ENCODE peak calls at places on chromosomes 12 and 14, in five cellular contexts. E is neuronal stem cell, T is HL-60, R is mesendoderm, X is psoas muscle. W is an unnamed sample.

GRCh38 chr14:95261616-95262510 is 57.8 kb downstream of the CLMN start:
- DNase-seq in T (no peak), R (no peak), E (no peak), X (no peak), W (no peak)

GRCh38 chr14:92122351-92122677 is 545 bp downstream of the CPSF2 start:
- DNase-seq in R (peak; percentile 74), T (no peak), E (peak; percentile 37), X (no peak), W (no peak)

GRCh38 chr14:29529418-29529817 is 398.2 kb downstream of the PRKD1 start:
- DNase-seq in E (no peak), T (no peak), R (peak; percentile 53), X (no peak), W (no peak)

GRCh38 chr12:68904351-68904982 is 28.5 kb downstream of the CPM start:
- DNase-seq in X (no peak), R (no peak), T (peak; percentile 39), E (no peak), W (no peak)

GRCh38 chr12:11697670-11698387 is 48.4 kb downstream of the ETV6 start:
- DNase-seq in R (no peak), E (no peak), T (no peak), X (no peak), W (no peak)

GRCh38 chr12:131007031-131007793 is 53.5 kb downstream of the ADGRD1 start:
- DNase-seq in E (no peak), T (no peak), R (no peak), X (peak; percentile 39), W (no peak)

GRCh38 chr12:3137268-3137761 is 60.1 kb downstream of the TSPAN9 start:
- DNase-seq in T (no peak), X (peak; percentile 50), R (peak; percentile 72), E (no peak), W (no peak)

GRCh38 chr14:77103475-77103874 is 5.4 kb downstream of the CIPC start:
- DNase-seq in X (no peak), R (no peak), T (no peak), E (no peak), W (no peak)

GRCh38 chr14:95319312-95320075 is at the start of gene CLMN:
- DNase-seq in X (peak; percentile 43), T (peak; percentile 16), E (peak; percentile 49), R (peak; percentile 69), W (no peak)

GRCh38 chr14:91225025-91225424 is 19.5 kb downstream of the GPR68 start:
- DNase-seq in T (no peak), R (no peak), X (no peak), E (no peak), W (no peak)

GRCh38 chr12:5244513-5244972 is 187.4 kb upstream of the NTF3 start:
- DNase-seq in R (peak; percentile 77), E (peak; percentile 30), X (no peak), T (no peak), W (no peak)

GRCh38 chr12:14514946-14515345 is 52.7 kb downstream of the PLBD1 start:
- DNase-seq in X (no peak), R (no peak), T (no peak), E (no peak), W (no peak)

GRCh38 chr14:47262801-47263200 is 412.6 kb downstream of the MDGA2 start:
- DNase-seq in T (no peak), R (no peak), X (no peak), E (no peak), W (no peak)

GRCh38 chr14:53336729-53337128 is 183.6 kb upstream of the DDHD1 start:
- DNase-seq in T (no peak), X (no peak), E (no peak), R (no peak), W (no peak)

GRCh38 chr14:98900721-98901272 is 371.2 kb downstream of the BCL11B start:
- DNase-seq in T (no peak), E (no peak), R (peak; percentile 27), X (no peak), W (no peak)

GRCh38 chr12:99393763-99394162 is 253.8 kb upstream of the GARIN6 start:
- DNase-seq in R (no peak), E (no peak), X (no peak), T (no peak), W (no peak)

GRCh38 chr12:50222275-50222783 is 55.2 kb upstream of the CERS5 start:
- DNase-seq in T (peak; percentile 63), E (peak; percentile 47), X (peak; percentile 35), R (peak; percentile 94), W (peak; percentile 47)

GRCh38 chr12:78617683-78618082 is 246.9 kb upstream of the SYT1 start:
- DNase-seq in R (no peak), X (no peak), E (no peak), T (no peak), W (no peak)

GRCh38 chr12:43694879-43695278 is 63.7 kb downstream of the PUS7L start:
- DNase-seq in X (no peak), E (no peak), R (no peak), T (no peak), W (no peak)

GRCh38 chr14:83047436-83047835 is 1513.8 kb upstream of the SEL1L start:
- DNase-seq in X (no peak), T (no peak), R (no peak), E (no peak), W (no peak)

GRCh38 chr12:69947922-69948321 is 122.9 kb downstream of the MYRFL start:
- DNase-seq in X (no peak), E (no peak), R (no peak), T (no peak), W (no peak)

GRCh38 chr12:27843714-27844245 is 63.7 kb upstream of the MANSC4 start:
- DNase-seq in E (no peak), R (peak; percentile 13), T (no peak), X (no peak), W (no peak)

GRCh38 chr14:99415496-99416281 is 65.0 kb downstream of the SETD3 start:
- DNase-seq in R (peak; percentile 92), X (no peak), T (peak; percentile 71), E (peak; percentile 80), W (peak; percentile 80)

GRCh38 chr12:96258451-96258933 is 64.3 kb downstream of the ELK3 start:
- DNase-seq in R (peak; percentile 45), T (no peak), E (no peak), X (peak; percentile 63), W (no peak)

GRCh38 chr12:49482095-49483051 is 56.5 kb upstream of the KCNH3 start:
- DNase-seq in E (no peak), R (peak; percentile 87), X (no peak), T (no peak), W (no peak)

GRCh38 chr14:81589381-81590065 is 55.9 kb upstream of the SEL1L start:
- DNase-seq in E (no peak), R (no peak), X (no peak), T (no peak), W (no peak)

GRCh38 chr14:28656704-28657255 is 109.8 kb upstream of the FOXG1 start:
- DNase-seq in E (no peak), R (no peak), T (no peak), X (no peak), W (no peak)

GRCh38 chr14:102487204-102487577 is 22.4 kb downstream of the ANKRD9 start:
- DNase-seq in X (no peak), T (no peak), E (no peak), R (no peak), W (no peak)

GRCh38 chr12:12081836-12082497 is 11.2 kb downstream of the BCL2L14 start:
- DNase-seq in R (peak; percentile 74), E (peak; percentile 20), X (no peak), T (no peak), W (no peak)

GRCh38 chr14:77088219-77088618 is 9.8 kb upstream of the CIPC start:
- DNase-seq in E (no peak), R (peak; percentile 99), X (no peak), T (no peak), W (peak; percentile 86)

GRCh38 chr14:24308342-24309124 is 756 bp upstream of the CIDEB start:
- DNase-seq in X (no peak), E (no peak), T (no peak), R (peak; percentile 47), W (no peak)

GRCh38 chr14:24307575-24308341 is at the start of gene CIDEB:
- DNase-seq in R (peak; percentile 71), X (peak; percentile 53), T (peak; percentile 80), E (peak; percentile 53), W (no peak)

GRCh38 chr14:24309538-24310386 is at the start of gene LTB4R2:
- DNase-seq in X (no peak), T (no peak), E (no peak), R (no peak), W (no peak)

GRCh38 chr14:24310387-24310665 is 386 bp downstream of the LTB4R2 start:
- DNase-seq in T (no peak), E (no peak), X (no peak), R (no peak), W (no peak)

GRCh38 chr14:24307156-24307574 is 612 bp downstream of the CIDEB start:
- DNase-seq in E (no peak), T (no peak), X (no peak), R (no peak), W (no peak)
- H3K27ac ChIP-seq in E (no peak overlapping the region), T (no peak overlapping the region), X (no peak overlapping the region), R (no peak overlapping the region), W (no peak overlapping the region)

GRCh38 chr12:125092108-125092871 is 27.1 kb downstream of the AACS start:
- DNase-seq in X (no peak), E (no peak), R (no peak), T (no peak), W (no peak)
- H3K27ac ChIP-seq in X (no peak overlapping the region), E (no peak overlapping the region), R (no peak overlapping the region), T (no peak overlapping the region), W (no peak overlapping the region)

GRCh38 chr12:55738113-55739024 is 4.6 kb upstream of the GDF11 start:
- DNase-seq in R (peak; percentile 98), T (peak; percentile 76), E (peak; percentile 88), X (peak; percentile 72), W (peak; percentile 90)

GRCh38 chr12:55736780-55737580 is 5.9 kb upstream of the GDF11 start:
- DNase-seq in X (peak; percentile 60), E (no peak), T (peak; percentile 74), R (peak; percentile 98), W (peak; percentile 98)

GRCh38 chr12:55736076-55736475 is 6.8 kb upstream of the GDF11 start:
- DNase-seq in E (no peak), T (no peak), X (no peak), R (no peak), W (no peak)

GRCh38 chr12:55737581-55738112 is 5.3 kb upstream of the GDF11 start:
- DNase-seq in E (no peak), T (no peak), R (peak; percentile 58), X (no peak), W (no peak)

GRCh38 chr12:55739025-55739378 is 3.9 kb upstream of the GDF11 start:
- DNase-seq in X (no peak), T (no peak), R (no peak), E (no peak), W (no peak)
- H3K27ac ChIP-seq in X (no peak overlapping the region), T (no peak overlapping the region), R (no peak overlapping the region), E (no peak overlapping the region), W (no peak overlapping the region)

DNA sequence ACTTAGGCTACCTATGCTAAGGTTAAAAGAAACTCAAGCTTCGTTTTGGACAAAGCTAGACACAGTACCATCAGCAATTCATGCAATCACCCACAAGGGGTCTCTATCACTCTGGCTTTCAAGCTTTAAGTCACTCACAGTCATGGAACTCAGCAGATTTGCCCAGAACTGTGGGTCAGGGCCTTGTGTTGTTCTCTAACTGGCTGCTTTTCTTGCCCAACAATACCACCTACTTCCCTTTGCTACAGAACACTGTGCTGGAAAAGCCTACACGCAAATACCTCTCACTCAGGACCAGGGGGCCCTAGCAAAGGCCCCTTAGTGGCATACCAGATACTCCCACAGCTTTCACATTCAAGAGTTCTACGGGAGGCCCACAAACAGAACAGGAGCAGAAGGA is 9.1 kb downstream of the NEMP1 start:
- DNase-seq in R (peak; percentile 86), X (peak; percentile 36), T (peak; percentile 95), E (peak; percentile 72), W (no peak)
- H3K27ac ChIP-seq in R (no peak overlapping the region), X (no peak overlapping the region), T (peak overlapping the region; percentile 58), E (peak overlapping the region; percentile 51), W (no peak overlapping the region)